ENCODE peak calls at places on chromosomes 11 and 22, in six cellular contexts. M is pancreas, W is A549, Z is PC-3, V is BE2C, F is colonic mucosa. D is an unnamed sample.

GRCh38 chr11:77993902-77994301 is 566 bp downstream of the INTS4 start:
- DNase-seq in M (no peak), W (no peak), Z (no peak), V (no peak), F (no peak), D (no peak)

GRCh38 chr11:59542142-59542810 is 30.9 kb downstream of the OR4D9 start:
- DNase-seq in M (no peak), W (no peak), Z (no peak), V (no peak), F (no peak), D (no peak)

GRCh38 chr11:58525037-58525614 is 17.2 kb upstream of the OR5B21 start:
- DNase-seq in M (no peak), W (no peak), Z (no peak), V (no peak), F (no peak), D (no peak)

GRCh38 chr11:10044618-10045017 is 249.4 kb downstream of the SBF2 start:
- DNase-seq in M (no peak), W (peak; percentile 72), Z (no peak), V (no peak), F (no peak), D (no peak)

GRCh38 chr22:19874307-19875060 is 19.8 kb upstream of the GNB1L start:
- DNase-seq in M (peak; percentile 67), W (no peak), Z (no peak), V (peak; percentile 13), F (peak; percentile 60), D (peak; percentile 96)

GRCh38 chr11:66335531-66336233 is 552 bp downstream of the RIN1 start:
- DNase-seq in M (peak; percentile 83), W (no peak), Z (peak; percentile 58), V (peak; percentile 52), F (no peak), D (no peak)

GRCh38 chr22:40665312-40665711 is 14.0 kb upstream of the MCHR1 start:
- DNase-seq in M (no peak), W (no peak), Z (no peak), V (no peak), F (no peak), D (peak; percentile 82)

GRCh38 chr22:41582694-41583093 is 6.9 kb downstream of the PMM1 start:
- DNase-seq in M (no peak), W (no peak), Z (no peak), V (no peak), F (no peak), D (no peak)

GRCh38 chr11:29224739-29225384 is 792.0 kb downstream of the KCNA4 start:
- DNase-seq in M (peak; percentile 17), W (no peak), Z (no peak), V (no peak), F (no peak), D (no peak)

GRCh38 chr11:13963169-13963948 is 836 bp downstream of the SPON1 start:
- DNase-seq in M (peak; percentile 54), W (no peak), Z (no peak), V (no peak), F (peak; percentile 64), D (no peak)

GRCh38 chr22:40429481-40429880 is 59.1 kb downstream of the SGSM3 start:
- DNase-seq in M (no peak), W (no peak), Z (no peak), V (no peak), F (no peak), D (no peak)

GRCh38 chr11:12741671-12742216 is 67.5 kb downstream of the TEAD1 start:
- DNase-seq in M (no peak), W (no peak), Z (no peak), V (no peak), F (no peak), D (peak; percentile 33)

GRCh38 chr11:98568011-98568410 is 452.7 kb upstream of the CNTN5 start:
- DNase-seq in M (no peak), W (no peak), Z (no peak), V (no peak), F (no peak), D (no peak)

GRCh38 chr22:50244420-50245213 is at the start of gene TUBGCP6:
- DNase-seq in M (peak; percentile 97), W (peak; percentile 91), Z (peak; percentile 87), V (peak; percentile 95), F (peak; percentile 96), D (peak; percentile 95)

GRCh38 chr11:67266424-67267187 is at the start of gene GRK2:
- DNase-seq in M (peak; percentile 86), W (peak; percentile 60), Z (peak; percentile 58), V (peak; percentile 58), F (no peak), D (peak; percentile 62)

GRCh38 chr11:132301900-132302299 is 931.5 kb downstream of the NTM start:
- DNase-seq in M (no peak), W (no peak), Z (no peak), V (no peak), F (no peak), D (no peak)

GRCh38 chr11:126415669-126416420 is 60.4 kb downstream of the ST3GAL4 start:
- DNase-seq in M (no peak), W (no peak), Z (no peak), V (no peak), F (peak; percentile 66), D (no peak)

GRCh38 chr22:50078246-50078645 is 7.0 kb downstream of the MLC1 start:
- DNase-seq in M (no peak), W (no peak), Z (no peak), V (no peak), F (no peak), D (no peak)

GRCh38 chr11:61007383-61007970 is 36.0 kb downstream of the CD6 start:
- DNase-seq in M (peak; percentile 77), W (no peak), Z (no peak), V (no peak), F (peak; percentile 36), D (peak; percentile 30)

GRCh38 chr22:45476814-45477213 is 25.9 kb upstream of the FBLN1 start:
- DNase-seq in M (no peak), W (no peak), Z (no peak), V (no peak), F (no peak), D (no peak)

GRCh38 chr11:3230636-3231549 is 1.3 kb downstream of the MRGPRE start:
- DNase-seq in M (peak; percentile 43), W (no peak), Z (no peak), V (no peak), F (no peak), D (no peak)

GRCh38 chr11:50178732-50179131 is 146.1 kb downstream of the OR4C45 start:
- DNase-seq in M (no peak), W (no peak), Z (no peak), V (no peak), F (no peak), D (no peak)
- H3K9me3 ChIP-seq in M (no peaks in the 10 kb centered on the region), W (no peaks in the 10 kb centered on the region), Z (no peaks in the 10 kb centered on the region), V (no peaks in the 10 kb centered on the region), F (no peaks in the 10 kb centered on the region), D (no peaks in the 10 kb centered on the region)

GRCh38 chr11:117639601-117640000 is 157.4 kb downstream of the DSCAML1 start:
- DNase-seq in M (no peak), W (no peak), Z (no peak), V (no peak), F (no peak), D (no peak)

GRCh38 chr11:117642396-117642795 is 154.6 kb downstream of the DSCAML1 start:
- DNase-seq in M (no peak), W (no peak), Z (no peak), V (no peak), F (no peak), D (no peak)

GRCh38 chr11:117641008-117641915 is 155.8 kb downstream of the DSCAML1 start:
- DNase-seq in M (no peak), W (no peak), Z (no peak), V (no peak), F (no peak), D (no peak)

GRCh38 chr11:117640041-117640440 is 157.0 kb downstream of the DSCAML1 start:
- DNase-seq in M (no peak), W (no peak), Z (no peak), V (no peak), F (no peak), D (no peak)

DNA sequence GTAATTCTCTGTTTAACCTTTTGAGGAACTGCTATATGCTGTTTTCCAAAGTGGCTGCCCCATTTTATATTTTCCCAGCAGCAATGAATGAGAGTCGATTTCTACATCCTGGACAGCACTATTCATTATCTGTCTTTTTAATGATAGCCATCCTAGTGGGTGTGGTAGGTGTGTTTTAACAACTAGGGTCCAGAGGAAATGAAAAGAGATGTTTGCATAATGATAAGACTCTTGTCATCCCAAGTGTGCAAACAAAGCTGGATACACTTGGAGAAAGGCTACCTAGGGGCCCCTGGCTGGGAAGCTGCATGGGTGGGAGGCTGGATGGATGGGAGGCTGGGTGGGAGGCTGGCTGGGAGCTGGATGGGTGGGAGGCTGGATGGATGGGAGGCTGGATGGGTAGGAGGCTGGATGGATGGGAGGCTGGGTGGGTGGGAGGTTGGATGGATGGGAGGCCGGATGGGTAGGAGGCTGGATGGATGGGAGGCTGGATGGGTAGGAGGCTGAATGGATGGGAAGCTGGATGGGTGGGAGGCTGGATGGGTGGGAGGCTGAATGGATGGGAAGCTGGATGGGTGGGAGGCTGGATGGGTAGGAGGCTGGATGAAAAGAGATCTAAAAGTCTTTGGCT is 158.0 kb downstream of the DSCAML1 start:
- DNase-seq in M (no peak), W (no peak), Z (no peak), V (no peak), F (no peak), D (no peak)
- H3K4me3 ChIP-seq in M (no peak overlapping the region), W (no peak overlapping the region), Z (no peak overlapping the region), V (no peak overlapping the region), F (no peak overlapping the region), D (no peak overlapping the region)

DNA sequence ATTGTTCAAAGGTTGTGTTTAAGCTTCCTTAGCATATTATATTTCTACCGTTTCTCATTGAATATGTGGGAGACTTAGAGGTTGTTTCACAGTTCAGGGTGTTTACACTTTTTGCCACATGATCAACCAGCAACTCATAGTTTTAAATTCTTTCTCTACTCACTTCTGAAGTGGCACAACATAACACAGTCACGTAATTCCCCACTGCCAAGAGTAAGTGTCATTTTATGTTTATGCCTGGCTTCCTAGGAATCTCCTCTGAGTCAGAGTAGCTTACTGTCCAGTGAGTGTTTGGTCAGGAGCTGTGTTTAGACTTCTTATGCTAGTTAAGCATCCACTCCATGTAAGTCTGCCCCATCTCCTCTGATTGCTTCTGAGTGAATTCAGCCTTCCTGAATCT is 520.8 kb upstream of the KIRREL3 start:
- DNase-seq in M (no peak), W (no peak), Z (no peak), V (no peak), F (no peak), D (no peak)
- H3K9me3 ChIP-seq in M (no peaks in the 10 kb centered on the region), W (no peaks in the 10 kb centered on the region), Z (peaks cover 5% of the 10 kb centered on the region), V (no peaks in the 10 kb centered on the region), F (no peaks in the 10 kb centered on the region), D (no peaks in the 10 kb centered on the region)

DNA sequence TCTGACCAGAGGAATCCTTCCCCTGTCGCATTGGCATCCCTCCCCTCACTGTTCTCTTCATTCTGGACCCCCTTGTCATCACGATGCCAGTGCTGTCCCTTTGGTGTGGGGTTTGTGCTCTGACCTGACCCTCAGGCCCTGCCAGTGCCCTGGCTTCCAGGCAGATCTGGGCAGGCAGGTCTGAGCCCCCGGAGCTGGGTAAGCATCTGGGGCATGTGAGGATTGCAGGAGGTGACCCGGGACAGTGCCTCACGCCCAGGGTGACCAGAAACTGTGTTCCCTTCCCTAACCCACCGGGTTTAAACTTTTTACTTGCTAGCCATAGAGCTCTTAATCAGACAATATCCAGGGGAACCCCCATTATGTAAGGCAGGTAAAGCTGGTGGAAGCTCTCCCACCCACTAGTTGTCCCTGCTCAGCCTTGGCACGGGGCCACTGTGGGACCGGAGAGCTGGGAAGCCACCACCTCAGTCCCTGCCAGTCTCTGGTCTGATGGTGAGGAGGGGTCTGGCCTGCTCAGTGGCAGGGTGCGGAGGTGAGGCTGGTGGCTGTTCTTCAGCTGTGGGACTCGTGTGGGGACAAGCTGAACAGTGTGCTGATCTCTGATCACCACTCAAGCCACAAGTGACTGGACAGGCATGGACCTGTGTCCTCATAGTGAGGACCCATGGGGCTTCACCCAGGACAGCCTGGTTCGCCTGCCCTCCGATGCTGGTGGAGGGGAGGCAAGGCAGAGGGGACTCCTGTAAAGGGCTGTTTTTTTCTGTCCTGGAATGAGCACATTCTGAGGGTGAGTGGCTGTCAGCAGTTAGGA is 38.0 kb downstream of the BCR start:
- DNase-seq in M (no peak), W (no peak), Z (no peak), V (no peak), F (no peak), D (no peak)
- H3K4me3 ChIP-seq in M (no peak overlapping the region), W (no peak overlapping the region), Z (no peak overlapping the region), V (no peak overlapping the region), F (no peak overlapping the region), D (no peak overlapping the region)

D was measured in thyroid gland.